ENCODE peak calls at places on chromosomes 11 and 22, in seven cellular contexts. G is NCI-H1105 treated with DMSO at 0.1 percent for 48 hours; R is IMR-90; S is NCI-H524; O is choroid plexus epithelial cell; K is activated T-cell treated with anti-CD3 and anti-CD28 coated beads, Interleukin-2, amount 50 U/mL, for 72 hours; P is stimulated activated CD4-positive, alpha-beta T cell treated with anti-CD3 and anti-CD28 coated beads, Interleukin-15, amount 100 ng/mL, for 1 hour. M is an unnamed sample.

GRCh38 chr11:111694851-111695250 is 71.3 kb downstream of the PPP2R1B start:
- DNase-seq in P (no peak), O (peak), K (no peak), G (no peak), R (peak), S (no peak), M (no peak)

GRCh38 chr22:47290706-47291430 is 528.4 kb downstream of the TBC1D22A start:
- DNase-seq in S (no peak), G (no peak), O (no peak), R (no peak), P (no peak), K (no peak), M (no peak)

GRCh38 chr11:32006799-32007388 is 84.0 kb upstream of the RCN1 start:
- DNase-seq in P (no peak), R (peak), S (peak), O (peak), G (peak), K (peak), M (no peak)

GRCh38 chr22:43861529-43861928 is 784 bp downstream of the SULT4A1 start:
- DNase-seq in S (no peak), P (no peak), K (no peak), R (peak), O (peak), G (no peak), M (no peak)

GRCh38 chr11:35390737-35391682 is 28.3 kb downstream of the SLC1A2 start:
- DNase-seq in K (peak), P (no peak), R (peak), G (peak), O (peak), S (no peak), M (peak)

GRCh38 chr11:64115751-64116522 is 50.0 kb downstream of the MACROD1 start:
- DNase-seq in R (no peak), G (no peak), O (no peak), P (no peak), S (no peak), K (no peak), M (no peak)

GRCh38 chr11:126480410-126481302 is 125.2 kb downstream of the ST3GAL4 start:
- DNase-seq in K (peak), P (peak), G (peak), S (peak), R (peak), O (peak), M (peak)

GRCh38 chr22:45163074-45163416 is 680 bp upstream of the NUP50 start:
- DNase-seq in K (no peak), R (peak), P (no peak), O (peak), S (no peak), G (peak), M (no peak)

GRCh38 chr22:23896166-23896522 is 2.0 kb downstream of the MIF start:
- DNase-seq in G (no peak), P (no peak), O (no peak), R (no peak), K (no peak), S (no peak), M (no peak)

GRCh38 chr11:119635776-119636175 is 93.2 kb downstream of the NECTIN1 start:
- DNase-seq in R (no peak), K (no peak), G (no peak), P (no peak), S (no peak), O (no peak), M (no peak)

GRCh38 chr22:37802310-37803194 is 5.2 kb upstream of the GCAT start:
- DNase-seq in S (peak), R (peak), G (peak), P (no peak), O (peak), K (peak), M (peak)